ENCODE peak calls at places on chromosomes 1 and 21, in six cellular contexts. Q, O, K, I, R and P are unnamed samples.

GRCh38 chr21:17794631-17795030 is 24.5 kb downstream of the C21orf91 start:
- ATAC-seq in Q (no peak), O (no peak), K (no peak), I (no peak), R (no peak), P (no peak)

GRCh38 chr1:161088587-161089110 is 709 bp downstream of the NECTIN4 start:
- ATAC-seq in Q (no peak), O (peak), K (no peak), I (no peak), R (no peak), P (no peak)

GRCh38 chr21:35232545-35233176 is 183.6 kb upstream of the RUNX1 start:
- ATAC-seq in Q (no peak), O (no peak), K (no peak), I (no peak), R (no peak), P (no peak)

GRCh38 chr1:12014141-12014981 is 4.9 kb upstream of the MIIP start:
- ATAC-seq in Q (no peak), O (no peak), K (no peak), I (no peak), R (no peak), P (peak)

GRCh38 chr1:19353596-19353995 is 41.5 kb downstream of the SLC66A1 start:
- ATAC-seq in Q (no peak), O (peak), K (no peak), I (no peak), R (no peak), P (no peak)

GRCh38 chr1:25360596-25361581 is 22.8 kb downstream of the TMEM50A start:
- ATAC-seq in Q (no peak), O (no peak), K (no peak), I (no peak), R (no peak), P (no peak)

GRCh38 chr1:31013187-31013864 is 52.2 kb downstream of the PUM1 start:
- ATAC-seq in Q (no peak), O (peak), K (no peak), I (no peak), R (no peak), P (no peak)

GRCh38 chr21:35084869-35085268 is 35.8 kb upstream of the RUNX1 start:
- ATAC-seq in Q (no peak), O (no peak), K (no peak), I (no peak), R (no peak), P (no peak)

GRCh38 chr1:184556665-184557064 is 169.8 kb downstream of the C1orf21 start:
- ATAC-seq in Q (no peak), O (no peak), K (no peak), I (no peak), R (no peak), P (no peak)

GRCh38 chr1:36284061-36284460 is 22.1 kb upstream of the SH3D21 start:
- ATAC-seq in Q (no peak), O (no peak), K (no peak), I (no peak), R (peak), P (no peak)

GRCh38 chr1:91754348-91754747 is 131.6 kb downstream of the TGFBR3 start:
- ATAC-seq in Q (no peak), O (no peak), K (no peak), I (peak), R (no peak), P (peak)

GRCh38 chr21:17045214-17045835 is 467.5 kb upstream of the CXADR start:
- ATAC-seq in Q (no peak), O (no peak), K (no peak), I (no peak), R (no peak), P (no peak)

GRCh38 chr1:43530483-43531452 is at the start of gene PTPRF:
- ATAC-seq in Q (no peak), O (peak), K (peak), I (no peak), R (peak), P (peak)

GRCh38 chr1:115761601-115762302 is 6.8 kb downstream of the CASQ2 start:
- ATAC-seq in Q (no peak), O (peak), K (no peak), I (no peak), R (no peak), P (no peak)

GRCh38 chr1:6180578-6181311 is 624 bp upstream of the CHD5 start:
- ATAC-seq in Q (no peak), O (no peak), K (peak), I (peak), R (no peak), P (no peak)

GRCh38 chr1:150385537-150386445 is 21.8 kb downstream of the RPRD2 start:
- ATAC-seq in Q (no peak), O (no peak), K (no peak), I (peak), R (no peak), P (peak)

GRCh38 chr1:162753998-162754585 is 36.4 kb upstream of the HSD17B7 start:
- ATAC-seq in Q (no peak), O (no peak), K (no peak), I (no peak), R (no peak), P (no peak)

GRCh38 chr1:215113776-215114153 is 31.2 kb downstream of the KCNK2 start:
- ATAC-seq in Q (no peak), O (no peak), K (no peak), I (no peak), R (no peak), P (no peak)

GRCh38 chr1:26401891-26402290 is 8.7 kb upstream of the LIN28A start:
- ATAC-seq in Q (no peak), O (no peak), K (no peak), I (no peak), R (no peak), P (no peak)

GRCh38 chr1:223264983-223265663 is 98.9 kb downstream of the SUSD4 start:
- ATAC-seq in Q (no peak), O (no peak), K (no peak), I (peak), R (no peak), P (no peak)

GRCh38 chr1:25847929-25848328 is 11.3 kb downstream of the AUNIP start:
- ATAC-seq in Q (no peak), O (no peak), K (no peak), I (no peak), R (no peak), P (no peak)

GRCh38 chr1:2905356-2905755 is 103.9 kb upstream of the TTC34 start:
- ATAC-seq in Q (no peak), O (no peak), K (no peak), I (no peak), R (no peak), P (no peak)

GRCh38 chr1:216702170-216702569 is 21.1 kb downstream of the ESRRG start:
- ATAC-seq in Q (no peak), O (no peak), K (no peak), I (no peak), R (no peak), P (no peak)

GRCh38 chr1:54574158-54574778 is 26.2 kb downstream of the ACOT11 start:
- ATAC-seq in Q (peak), O (no peak), K (no peak), I (no peak), R (peak), P (no peak)

GRCh38 chr1:52424238-52424637 is 19.8 kb downstream of the PRPF38A start:
- ATAC-seq in Q (no peak), O (peak), K (peak), I (peak), R (no peak), P (peak)

GRCh38 chr1:180195401-180195800 is 34.7 kb upstream of the LHX4 start:
- ATAC-seq in Q (no peak), O (no peak), K (no peak), I (no peak), R (no peak), P (no peak)

GRCh38 chr1:16978589-16979474 is 1.6 kb downstream of the MFAP2 start:
- ATAC-seq in Q (no peak), O (peak), K (no peak), I (no peak), R (peak), P (no peak)

GRCh38 chr21:41973861-41974751 is 20.3 kb upstream of the C2CD2 start:
- ATAC-seq in Q (peak), O (peak), K (peak), I (no peak), R (peak), P (peak)

GRCh38 chr1:164609084-164609483 is 50.1 kb downstream of the PBX1 start:
- ATAC-seq in Q (no peak), O (no peak), K (no peak), I (no peak), R (peak), P (no peak)

GRCh38 chr1:65001238-65001792 is 35.0 kb upstream of the JAK1 start:
- ATAC-seq in Q (peak), O (peak), K (peak), I (peak), R (peak), P (peak)